ENCODE peak calls at places on chromosomes 12 and 14, in four cellular contexts. Y, X, Q and E are unnamed samples.

GRCh38 chr12:3357950-3358525 is 133.0 kb upstream of the PRMT8 start:
- DNase-seq in Q (no peak), Y (no peak), X (no peak), E (no peak)

GRCh38 chr14:83006071-83006670 is 1472.5 kb upstream of the SEL1L start:
- DNase-seq in X (no peak), Y (no peak), Q (no peak), E (no peak)

GRCh38 chr12:128531153-128531552 is 264.2 kb downstream of the TMEM132C start:
- DNase-seq in X (no peak), Q (peak), Y (no peak), E (no peak)

GRCh38 chr12:115426732-115427131 is 742.8 kb upstream of the TBX3 start:
- DNase-seq in X (no peak), Q (no peak), Y (no peak), E (no peak)

GRCh38 chr12:118307069-118307954 is 65.4 kb downstream of the TAOK3 start:
- DNase-seq in Y (no peak), Q (peak), X (peak), E (no peak)

GRCh38 chr14:60311417-60311816 is 62.4 kb downstream of the PPM1A start:
- DNase-seq in X (no peak), Y (no peak), Q (no peak), E (no peak)

GRCh38 chr14:88798161-88798560 is 5.4 kb upstream of the EML5 start:
- DNase-seq in Y (no peak), Q (no peak), X (no peak), E (no peak)

GRCh38 chr14:100408350-100409015 is 85.3 kb downstream of the SLC25A47 start:
- DNase-seq in Y (no peak), Q (no peak), X (peak), E (no peak)

GRCh38 chr12:106423291-106423690 is 65.7 kb downstream of the POLR3B start:
- DNase-seq in Y (no peak), Q (no peak), X (no peak), E (no peak)

GRCh38 chr12:117141097-117141898 is 42.1 kb upstream of the TESC start:
- DNase-seq in Y (no peak), X (no peak), Q (no peak), E (no peak)

GRCh38 chr12:111624540-111624939 is 25.4 kb upstream of the ATXN2 start:
- DNase-seq in Y (no peak), Q (no peak), X (no peak), E (no peak)

GRCh38 chr14:104799657-104800599 is 973 bp upstream of the ZBTB42 start:
- DNase-seq in Q (no peak), X (peak), Y (peak), E (peak)

GRCh38 chr14:104800600-104801283 is at the start of gene ZBTB42:
- DNase-seq in Y (peak), X (no peak), Q (no peak), E (peak)

GRCh38 chr14:104802120-104802912 is 1.4 kb downstream of the ZBTB42 start:
- DNase-seq in Y (no peak), X (no peak), Q (no peak), E (no peak)

GRCh38 chr14:104802913-104803184 is 1.9 kb downstream of the ZBTB42 start:
- DNase-seq in X (no peak), Y (no peak), Q (no peak), E (no peak)

DNA sequence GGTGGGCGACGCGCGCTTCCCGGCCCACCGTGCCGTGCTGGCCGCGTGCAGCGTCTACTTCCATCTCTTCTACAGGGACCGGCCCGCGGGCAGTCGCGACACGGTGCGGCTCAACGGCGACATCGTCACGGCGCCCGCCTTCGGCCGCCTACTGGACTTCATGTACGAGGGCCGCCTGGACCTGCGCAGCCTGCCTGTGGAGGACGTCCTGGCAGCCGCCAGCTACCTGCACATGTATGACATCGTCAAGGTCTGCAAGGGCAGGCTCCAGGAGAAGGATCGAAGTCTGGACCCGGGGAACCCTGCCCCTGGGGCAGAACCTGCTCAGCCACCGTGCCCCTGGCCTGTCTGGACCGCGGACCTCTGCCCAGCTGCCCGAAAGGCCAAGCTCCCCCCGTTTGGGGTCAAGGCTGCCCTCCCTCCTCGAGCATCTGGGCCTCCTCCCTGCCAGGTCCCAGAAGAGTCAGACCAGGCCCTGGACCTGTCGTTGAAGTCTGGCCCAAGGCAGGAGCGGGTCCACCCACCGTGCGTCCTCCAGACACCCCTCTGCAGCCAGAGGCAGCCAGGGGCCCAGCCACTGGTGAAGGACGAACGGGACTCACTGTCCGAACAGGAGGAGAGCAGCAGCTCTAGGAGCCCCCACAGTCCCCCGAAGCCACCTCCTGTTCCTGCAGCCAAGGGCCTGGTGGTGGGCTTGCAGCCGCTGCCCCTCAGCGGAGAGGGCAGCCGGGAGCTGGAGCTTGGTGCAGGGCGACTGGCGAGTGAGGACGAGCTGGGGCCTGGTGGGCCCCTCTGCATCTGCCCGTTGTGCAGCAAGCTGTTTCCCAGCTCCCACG is 601 bp downstream of the ZBTB42 start:
- DNase-seq in Y (no peak), Q (no peak), X (no peak), E (no peak)
- H3K4me3 ChIP-seq in Y (peak), Q (peak), X (peak), E (peak)

GRCh38 chr12:45732936-45733335 is 3.4 kb downstream of the ARID2 start:
- DNase-seq in X (no peak), Q (no peak), Y (no peak), E (no peak)
- H3K4me3 ChIP-seq in X (no peak), Q (peak), Y (peak), E (peak)

GRCh38 chr12:108856170-108856427 is 1.3 kb downstream of the SSH1 start:
- DNase-seq in Y (no peak), Q (no peak), X (no peak), E (no peak)

GRCh38 chr12:108854453-108855283 is 2.7 kb downstream of the SSH1 start:
- DNase-seq in X (peak), Q (peak), Y (no peak), E (no peak)

GRCh38 chr12:108855284-108856169 is 1.9 kb downstream of the SSH1 start:
- DNase-seq in Y (no peak), Q (no peak), X (no peak), E (no peak)

GRCh38 chr12:108857158-108857407 is 300 bp downstream of the SSH1 start:
- DNase-seq in X (no peak), Q (no peak), Y (no peak), E (no peak)

DNA sequence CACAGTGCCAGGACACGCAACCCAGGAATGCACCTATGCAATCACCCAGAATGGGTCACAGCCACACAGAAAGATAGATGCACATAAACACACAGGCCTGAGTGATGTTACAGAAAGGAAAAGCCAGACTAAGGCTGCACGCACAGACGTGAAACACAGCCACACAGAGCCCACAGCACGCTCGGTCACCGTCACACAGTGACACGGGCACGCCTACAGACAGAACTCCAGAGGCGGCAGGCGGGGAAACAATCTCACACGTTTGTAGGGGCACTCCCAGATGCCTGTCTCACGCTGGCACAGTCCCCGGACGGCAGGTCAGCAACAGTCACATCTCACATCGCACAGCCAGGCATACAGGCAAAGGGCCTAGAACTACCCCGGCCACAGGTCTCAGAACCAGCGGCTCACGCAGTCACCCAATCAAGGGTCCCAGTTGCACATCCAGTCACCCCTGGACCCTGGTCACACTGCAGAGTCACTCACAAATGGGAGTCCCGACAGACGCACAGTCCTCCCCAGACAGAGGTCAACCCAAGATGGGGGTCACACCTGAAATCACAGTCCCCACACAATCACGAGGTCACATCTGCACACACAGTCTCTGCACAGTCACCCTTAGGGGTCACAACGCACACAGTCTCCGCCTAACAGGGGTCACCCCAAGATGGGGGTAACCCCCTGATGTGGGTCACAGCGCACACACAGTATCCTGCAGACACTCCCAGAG is 790 bp downstream of the SSH1 start:
- DNase-seq in X (no peak), Y (peak), Q (no peak), E (peak)
- H3K4me3 ChIP-seq in X (peak), Y (peak), Q (peak), E (peak)

GRCh38 chr12:27873010-27873409 is 93.0 kb upstream of the MANSC4 start:
- DNase-seq in X (no peak), Y (no peak), Q (no peak), E (no peak)
- H3K4me3 ChIP-seq in X (no peak), Y (no peak), Q (no peak), E (no peak)